ENCODE peak calls at places on chromosome 15, in seven cellular contexts. Z is pancreas, S is heart left ventricle, Y is trophoblast cell, A is kidney epithelial cell, R is right atrium auricular region, P is cardiac fibroblast. C is an unnamed sample.
A peak's percentile ranks its signal among the peaks of the same experiment; 100 is the strongest.

GRCh38 chr15:31526916-31527690 is 200.5 kb downstream of the KLF13 start:
- DNase-seq in Z (no peak), S (no peak), P (no peak), Y (no peak), A (no peak), R (peak; percentile 38), C (no peak)

GRCh38 chr15:59115047-59115446 is 10.1 kb downstream of the CCNB2 start:
- DNase-seq in Z (no peak), R (no peak), S (no peak), Y (no peak), A (no peak), P (peak; percentile 6), C (no peak)

GRCh38 chr15:80203361-80203885 is 48.6 kb downstream of the CTXND1 start:
- DNase-seq in P (no peak), S (no peak), R (peak; percentile 44), Z (no peak), Y (no peak), A (no peak), C (peak; percentile 25)

GRCh38 chr15:57927091-57927631 is 138.3 kb downstream of the ALDH1A2 start:
- DNase-seq in Z (no peak), A (no peak), Y (no peak), P (no peak), R (no peak), S (no peak), C (no peak)

GRCh38 chr15:99105516-99106341 is 849 bp downstream of the SYNM start:
- DNase-seq in A (no peak), Y (peak; percentile 53), R (peak; percentile 58), S (peak; percentile 70), P (peak; percentile 61), Z (peak; percentile 34), C (peak; percentile 76)

GRCh38 chr15:40747685-40748631 is 7.1 kb downstream of the RMDN3 start:
- DNase-seq in Y (no peak), S (no peak), A (no peak), Z (no peak), R (no peak), P (no peak), C (no peak)

GRCh38 chr15:29369261-29369660 is 99.6 kb upstream of the NSMCE3 start:
- DNase-seq in P (no peak), A (no peak), S (no peak), Y (no peak), Z (no peak), R (no peak), C (no peak)

GRCh38 chr15:57533062-57533735 is 58.5 kb upstream of the MYZAP start:
- DNase-seq in Z (no peak), A (no peak), S (no peak), R (no peak), Y (no peak), P (no peak), C (no peak)

GRCh38 chr15:96254168-96254567 is 76.3 kb upstream of the NR2F2 start:
- DNase-seq in Z (no peak), Y (peak; percentile 95), A (no peak), R (no peak), P (no peak), S (no peak), C (no peak)

GRCh38 chr15:96327155-96327741 is 3.3 kb upstream of the NR2F2 start:
- DNase-seq in A (peak; percentile 66), Z (no peak), S (no peak), Y (peak; percentile 88), P (peak; percentile 94), R (no peak), C (no peak)

GRCh38 chr15:34616613-34617012 is 33.2 kb upstream of the GOLGA8B start:
- DNase-seq in Y (peak; percentile 36), Z (no peak), A (peak; percentile 12), R (no peak), P (peak; percentile 39), S (peak; percentile 32), C (peak; percentile 25)

GRCh38 chr15:56339594-56339993 is 25.6 kb upstream of the TEX9 start:
- DNase-seq in A (no peak), Z (no peak), Y (peak; percentile 47), S (no peak), P (no peak), R (no peak), C (no peak)

GRCh38 chr15:38894260-38894948 is 329.8 kb upstream of the RASGRP1 start:
- DNase-seq in R (no peak), A (peak; percentile 89), Z (no peak), S (no peak), Y (peak; percentile 35), P (peak; percentile 89), C (peak; percentile 79)

GRCh38 chr15:90742082-90742481 is 24.9 kb downstream of the BLM start:
- DNase-seq in P (no peak), S (no peak), Y (peak; percentile 13), R (no peak), Z (no peak), A (no peak), C (no peak)

GRCh38 chr15:80487884-80488283 is 83.7 kb downstream of the ARNT2 start:
- DNase-seq in R (no peak), Y (no peak), Z (no peak), S (no peak), A (no peak), P (no peak), C (no peak)

GRCh38 chr15:79221696-79222095 is 60.8 kb upstream of the ANKRD34C start:
- DNase-seq in A (no peak), Y (peak; percentile 91), S (no peak), P (no peak), R (no peak), Z (no peak), C (no peak)

GRCh38 chr15:74441248-74441939 is 7.6 kb upstream of the SEMA7A start:
- DNase-seq in P (no peak), Z (no peak), R (no peak), S (no peak), A (no peak), Y (no peak), C (no peak)

GRCh38 chr15:100572362-100572983 is 29.5 kb downstream of the LINS1 start:
- DNase-seq in P (peak; percentile 53), R (no peak), Z (no peak), A (no peak), S (no peak), Y (peak; percentile 42), C (no peak)

GRCh38 chr15:28033443-28033842 is 65.7 kb downstream of the OCA2 start:
- DNase-seq in P (no peak), R (no peak), Y (no peak), S (no peak), A (no peak), Z (no peak), C (no peak)

GRCh38 chr15:97995881-97996603 is 35.5 kb downstream of the ARRDC4 start:
- DNase-seq in S (no peak), Y (peak; percentile 25), P (no peak), A (no peak), Z (no peak), R (no peak), C (no peak)

GRCh38 chr15:34951993-34952392 is 17.5 kb downstream of the AQR start:
- DNase-seq in Y (no peak), Z (no peak), R (no peak), P (peak; percentile 87), A (no peak), S (no peak), C (no peak)

GRCh38 chr15:51363391-51363790 is 21.9 kb downstream of the GLDN start:
- DNase-seq in Y (no peak), P (no peak), A (no peak), Z (no peak), S (no peak), R (no peak), C (no peak)

GRCh38 chr15:92619380-92620101 is 36.0 kb downstream of the FAM174B start:
- DNase-seq in S (no peak), A (no peak), R (no peak), P (peak; percentile 79), Z (no peak), Y (no peak), C (no peak)

GRCh38 chr15:92614791-92615785 is 40.5 kb downstream of the FAM174B start:
- DNase-seq in S (no peak), A (no peak), Y (no peak), Z (no peak), R (no peak), P (no peak), C (no peak)

GRCh38 chr15:92617197-92618037 is 38.2 kb downstream of the FAM174B start:
- DNase-seq in S (peak; percentile 74), Z (peak; percentile 93), Y (peak; percentile 80), P (peak; percentile 92), A (no peak), R (peak; percentile 74), C (no peak)

GRCh38 chr15:92616621-92617179 is 38.9 kb downstream of the FAM174B start:
- DNase-seq in S (no peak), P (peak; percentile 39), Y (peak; percentile 37), R (no peak), Z (no peak), A (no peak), C (no peak)

GRCh38 chr15:92618121-92618520 is 37.5 kb downstream of the FAM174B start:
- DNase-seq in P (no peak), S (no peak), Z (no peak), Y (peak; percentile 11), A (no peak), R (no peak), C (no peak)
- H3K4me3 ChIP-seq in P (no peak overlapping the region), S (no peak overlapping the region), Z (no peak overlapping the region), Y (no peak overlapping the region), A (no peak overlapping the region), R (no peak overlapping the region), C (no peak overlapping the region)

GRCh38 chr15:73355866-73356265 is 12.9 kb downstream of the HCN4 start:
- DNase-seq in S (no peak), P (no peak), A (no peak), Y (no peak), R (no peak), Z (no peak), C (no peak)
- H3K4me3 ChIP-seq in S (no peak overlapping the region), P (no peak overlapping the region), A (no peak overlapping the region), Y (no peak overlapping the region), R (no peak overlapping the region), Z (no peak overlapping the region), C (no peak overlapping the region)

DNA sequence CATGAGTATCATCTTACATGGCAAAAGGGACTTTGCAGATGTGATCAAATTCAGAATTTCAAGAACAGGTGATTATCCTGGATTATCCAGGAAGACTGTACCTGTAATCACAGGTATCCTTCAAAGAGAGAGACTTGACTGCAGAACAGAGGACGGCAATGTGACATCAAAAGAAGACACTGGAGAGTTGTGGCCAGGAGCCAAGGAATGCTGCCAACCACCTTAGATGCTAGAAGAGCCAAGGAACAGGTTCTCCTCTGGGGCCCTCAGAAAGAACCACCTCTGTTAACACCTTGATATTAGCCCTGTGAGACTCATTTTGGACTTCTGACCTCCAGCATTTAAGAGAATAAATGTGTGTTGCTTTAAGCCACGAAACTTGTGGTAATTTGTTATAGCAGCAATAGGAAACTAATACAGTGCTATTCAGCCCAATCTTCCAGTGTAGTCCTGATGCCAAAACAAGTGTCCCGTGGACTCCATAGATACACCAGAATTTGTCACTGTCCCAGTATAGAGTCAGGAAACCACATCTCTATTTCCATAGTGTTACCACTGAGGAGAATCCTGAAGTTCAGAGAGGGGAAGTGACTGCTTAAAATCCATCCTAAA is 330.6 kb upstream of the TLE3 start:
- DNase-seq in S (no peak), Z (no peak), Y (peak; percentile 32), P (no peak), R (no peak), A (no peak), C (no peak)
- H3K4me3 ChIP-seq in S (no peak overlapping the region), Z (no peak overlapping the region), Y (no peak overlapping the region), P (no peak overlapping the region), R (no peak overlapping the region), A (no peak overlapping the region), C (no peak overlapping the region)

DNA sequence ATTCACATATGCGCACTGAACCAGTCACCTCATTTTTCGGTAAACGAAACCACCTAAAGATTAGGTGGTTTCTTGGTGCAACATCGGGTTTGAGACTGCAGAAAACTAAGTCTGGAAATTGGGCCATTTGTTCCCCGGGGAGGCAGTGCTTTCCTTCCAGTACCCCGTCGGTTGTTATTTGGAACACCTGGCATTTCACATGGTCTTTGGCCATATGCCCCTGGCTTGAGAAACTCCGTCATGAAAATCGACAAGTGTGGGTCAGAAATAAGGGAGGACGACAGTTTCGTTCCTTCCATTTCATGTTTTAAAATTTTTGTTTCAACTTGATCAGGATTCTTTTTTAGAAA is 544 bp upstream of the GATM start:
- DNase-seq in Z (peak; percentile 83), Y (no peak), P (no peak), S (peak; percentile 39), A (no peak), R (no peak), C (no peak)
- H3K4me3 ChIP-seq in Z (peak overlapping the region; percentile 84), Y (no peak overlapping the region), P (no peak overlapping the region), S (peak overlapping the region; percentile 65), A (peak overlapping the region; percentile 50), R (peak overlapping the region; percentile 55), C (no peak overlapping the region)